ENCODE peak calls at places on chromosome 9, in nine cellular contexts. One of them, this sample, is unnamed.

GRCh38 chr9:127074561-127075548 is 47.6 kb downstream of the ANGPTL2 start:
- DNase-seq in adrenal gland: no peak
- DNase-seq in IMR-90: no peak
- DNase-seq in heart left ventricle: no peak
- DNase-seq in A549: no peak
- DNase-seq in stomach: no peak
- DNase-seq in GM12892: no peak
- DNase-seq in sigmoid colon: peak
- DNase-seq in Peyer's patch: no peak
- DNase-seq in this sample: no peak

GRCh38 chr9:85056203-85056572 is 386.7 kb downstream of the NTRK2 start:
- DNase-seq in stomach: no peak
- DNase-seq in adrenal gland: no peak
- DNase-seq in Peyer's patch: no peak
- DNase-seq in A549: no peak
- DNase-seq in IMR-90: no peak
- DNase-seq in heart left ventricle: no peak
- DNase-seq in sigmoid colon: no peak
- DNase-seq in GM12892: no peak
- DNase-seq in this sample: no peak

GRCh38 chr9:121399883-121400607 is 30.0 kb upstream of the STOM start:
- DNase-seq in GM12892: peak
- DNase-seq in stomach: no peak
- DNase-seq in heart left ventricle: no peak
- DNase-seq in sigmoid colon: no peak
- DNase-seq in IMR-90: peak
- DNase-seq in A549: peak
- DNase-seq in adrenal gland: no peak
- DNase-seq in Peyer's patch: no peak
- DNase-seq in this sample: peak

GRCh38 chr9:126403451-126403850 is 76.8 kb downstream of the MVB12B start:
- DNase-seq in heart left ventricle: no peak
- DNase-seq in stomach: no peak
- DNase-seq in Peyer's patch: no peak
- DNase-seq in A549: no peak
- DNase-seq in adrenal gland: no peak
- DNase-seq in GM12892: no peak
- DNase-seq in IMR-90: peak
- DNase-seq in sigmoid colon: no peak
- DNase-seq in this sample: no peak

GRCh38 chr9:89410709-89411111 is 87.2 kb downstream of the SEMA4D start:
- DNase-seq in sigmoid colon: no peak
- DNase-seq in adrenal gland: no peak
- DNase-seq in GM12892: peak
- DNase-seq in Peyer's patch: no peak
- DNase-seq in A549: no peak
- DNase-seq in IMR-90: no peak
- DNase-seq in stomach: no peak
- DNase-seq in heart left ventricle: no peak
- DNase-seq in this sample: no peak

GRCh38 chr9:101915479-101915878 is 177.0 kb upstream of the GRIN3A start:
- DNase-seq in heart left ventricle: no peak
- DNase-seq in sigmoid colon: no peak
- DNase-seq in adrenal gland: no peak
- DNase-seq in IMR-90: no peak
- DNase-seq in stomach: no peak
- DNase-seq in A549: no peak
- DNase-seq in Peyer's patch: no peak
- DNase-seq in GM12892: no peak
- DNase-seq in this sample: no peak

GRCh38 chr9:127163409-127163808 is 41.0 kb upstream of the ANGPTL2 start:
- DNase-seq in IMR-90: peak
- DNase-seq in A549: peak
- DNase-seq in GM12892: no peak
- DNase-seq in heart left ventricle: no peak
- DNase-seq in Peyer's patch: no peak
- DNase-seq in adrenal gland: peak
- DNase-seq in stomach: no peak
- DNase-seq in sigmoid colon: no peak
- DNase-seq in this sample: no peak

GRCh38 chr9:3337515-3337914 is 188.3 kb downstream of the RFX3 start:
- DNase-seq in sigmoid colon: no peak
- DNase-seq in GM12892: no peak
- DNase-seq in adrenal gland: no peak
- DNase-seq in heart left ventricle: no peak
- DNase-seq in stomach: no peak
- DNase-seq in A549: no peak
- DNase-seq in IMR-90: peak
- DNase-seq in Peyer's patch: no peak
- DNase-seq in this sample: no peak

GRCh38 chr9:30310711-30311110 is 2073.7 kb upstream of the ACO1 start:
- DNase-seq in heart left ventricle: no peak
- DNase-seq in A549: no peak
- DNase-seq in Peyer's patch: no peak
- DNase-seq in sigmoid colon: no peak
- DNase-seq in GM12892: no peak
- DNase-seq in stomach: no peak
- DNase-seq in IMR-90: no peak
- DNase-seq in adrenal gland: no peak
- DNase-seq in this sample: no peak

GRCh38 chr9:22041792-22042191 is 32.7 kb upstream of the CDKN2B start:
- DNase-seq in A549: no peak
- DNase-seq in IMR-90: no peak
- DNase-seq in sigmoid colon: no peak
- DNase-seq in Peyer's patch: no peak
- DNase-seq in heart left ventricle: no peak
- DNase-seq in GM12892: no peak
- DNase-seq in adrenal gland: no peak
- DNase-seq in stomach: peak
- DNase-seq in this sample: no peak

GRCh38 chr9:134557331-134557730 is 84.3 kb upstream of the COL5A1 start:
- DNase-seq in heart left ventricle: no peak
- DNase-seq in Peyer's patch: no peak
- DNase-seq in stomach: no peak
- DNase-seq in sigmoid colon: peak
- DNase-seq in adrenal gland: no peak
- DNase-seq in IMR-90: no peak
- DNase-seq in A549: no peak
- DNase-seq in GM12892: no peak
- DNase-seq in this sample: no peak

GRCh38 chr9:121217609-121218292 is 16.1 kb upstream of the RAB14 start:
- DNase-seq in heart left ventricle: no peak
- DNase-seq in IMR-90: peak
- DNase-seq in sigmoid colon: no peak
- DNase-seq in GM12892: no peak
- DNase-seq in stomach: no peak
- DNase-seq in A549: no peak
- DNase-seq in adrenal gland: no peak
- DNase-seq in Peyer's patch: no peak
- DNase-seq in this sample: no peak

GRCh38 chr9:83281306-83282255 is 218.6 kb upstream of the RASEF start:
- DNase-seq in heart left ventricle: no peak
- DNase-seq in GM12892: no peak
- DNase-seq in stomach: no peak
- DNase-seq in A549: peak
- DNase-seq in adrenal gland: peak
- DNase-seq in sigmoid colon: no peak
- DNase-seq in IMR-90: no peak
- DNase-seq in Peyer's patch: no peak
- DNase-seq in this sample: no peak

GRCh38 chr9:97555164-97555563 is 53.7 kb downstream of the TMOD1 start:
- DNase-seq in IMR-90: peak
- DNase-seq in GM12892: no peak
- DNase-seq in heart left ventricle: no peak
- DNase-seq in sigmoid colon: no peak
- DNase-seq in stomach: no peak
- DNase-seq in Peyer's patch: no peak
- DNase-seq in adrenal gland: no peak
- DNase-seq in A549: no peak
- DNase-seq in this sample: no peak

GRCh38 chr9:94167055-94167346 is 82.7 kb downstream of the PTPDC1 start:
- DNase-seq in sigmoid colon: no peak
- DNase-seq in A549: no peak
- DNase-seq in GM12892: no peak
- DNase-seq in IMR-90: no peak
- DNase-seq in Peyer's patch: no peak
- DNase-seq in heart left ventricle: no peak
- DNase-seq in stomach: no peak
- DNase-seq in adrenal gland: no peak
- DNase-seq in this sample: no peak

GRCh38 chr9:124768275-124768674 is 2.8 kb downstream of the NR6A1 start:
- DNase-seq in sigmoid colon: no peak
- DNase-seq in stomach: no peak
- DNase-seq in Peyer's patch: no peak
- DNase-seq in GM12892: no peak
- DNase-seq in IMR-90: no peak
- DNase-seq in heart left ventricle: no peak
- DNase-seq in adrenal gland: no peak
- DNase-seq in A549: no peak
- DNase-seq in this sample: no peak

GRCh38 chr9:124771021-124771866 is at the start of gene NR6A1:
- DNase-seq in sigmoid colon: peak
- DNase-seq in GM12892: peak
- DNase-seq in Peyer's patch: peak
- DNase-seq in A549: peak
- DNase-seq in IMR-90: peak
- DNase-seq in stomach: peak
- DNase-seq in heart left ventricle: peak
- DNase-seq in adrenal gland: peak
- DNase-seq in this sample: peak

GRCh38 chr9:124770359-124771020 is 621 bp downstream of the NR6A1 start:
- DNase-seq in adrenal gland: peak
- DNase-seq in heart left ventricle: peak
- DNase-seq in sigmoid colon: peak
- DNase-seq in IMR-90: no peak
- DNase-seq in A549: peak
- DNase-seq in GM12892: no peak
- DNase-seq in Peyer's patch: no peak
- DNase-seq in stomach: no peak
- DNase-seq in this sample: peak

GRCh38 chr9:124768778-124769350 is 2.2 kb downstream of the NR6A1 start:
- DNase-seq in GM12892: no peak
- DNase-seq in sigmoid colon: no peak
- DNase-seq in Peyer's patch: no peak
- DNase-seq in heart left ventricle: no peak
- DNase-seq in IMR-90: no peak
- DNase-seq in stomach: no peak
- DNase-seq in adrenal gland: no peak
- DNase-seq in A549: no peak
- DNase-seq in this sample: no peak

GRCh38 chr9:124769451-124770358 is 1.4 kb downstream of the NR6A1 start:
- DNase-seq in A549: peak
- DNase-seq in Peyer's patch: no peak
- DNase-seq in heart left ventricle: no peak
- DNase-seq in sigmoid colon: no peak
- DNase-seq in adrenal gland: peak
- DNase-seq in GM12892: no peak
- DNase-seq in IMR-90: no peak
- DNase-seq in stomach: no peak
- DNase-seq in this sample: peak
- TF ChIP-seq POLR2A in A549: no peak
- TF ChIP-seq POLR2A in Peyer's patch: peak
- TF ChIP-seq POLR2A in heart left ventricle: no peak
- TF ChIP-seq POLR2A in sigmoid colon: no peak
- TF ChIP-seq POLR2A in adrenal gland: no peak
- TF ChIP-seq POLR2A in GM12892: no peak
- TF ChIP-seq POLR2A in IMR-90: no peak
- TF ChIP-seq POLR2A in stomach: no peak
- TF ChIP-seq POLR2A in this sample: no peak

GRCh38 chr9:33290994-33291397 is 680 bp downstream of the NFX1 start:
- DNase-seq in A549: no peak
- DNase-seq in Peyer's patch: no peak
- DNase-seq in stomach: no peak
- DNase-seq in GM12892: no peak
- DNase-seq in adrenal gland: no peak
- DNase-seq in sigmoid colon: no peak
- DNase-seq in heart left ventricle: no peak
- DNase-seq in IMR-90: peak
- DNase-seq in this sample: no peak
- TF ChIP-seq POLR2A in A549: no peak
- TF ChIP-seq POLR2A in Peyer's patch: no peak
- TF ChIP-seq POLR2A in stomach: no peak
- TF ChIP-seq POLR2A in GM12892: no peak
- TF ChIP-seq POLR2A in adrenal gland: no peak
- TF ChIP-seq POLR2A in sigmoid colon: no peak
- TF ChIP-seq POLR2A in heart left ventricle: no peak
- TF ChIP-seq POLR2A in IMR-90: no peak
- TF ChIP-seq POLR2A in this sample: no peak

GRCh38 chr9:77847626-77848025 is 184.0 kb downstream of the GNAQ start:
- DNase-seq in stomach: no peak
- DNase-seq in GM12892: no peak
- DNase-seq in sigmoid colon: no peak
- DNase-seq in heart left ventricle: no peak
- DNase-seq in A549: no peak
- DNase-seq in Peyer's patch: no peak
- DNase-seq in IMR-90: no peak
- DNase-seq in adrenal gland: no peak
- DNase-seq in this sample: no peak

GRCh38 chr9:77848428-77848827 is 183.2 kb downstream of the GNAQ start:
- DNase-seq in GM12892: no peak
- DNase-seq in Peyer's patch: no peak
- DNase-seq in A549: no peak
- DNase-seq in sigmoid colon: no peak
- DNase-seq in heart left ventricle: no peak
- DNase-seq in IMR-90: no peak
- DNase-seq in stomach: no peak
- DNase-seq in adrenal gland: no peak
- DNase-seq in this sample: no peak

GRCh38 chr9:77844415-77844814 is 187.2 kb downstream of the GNAQ start:
- DNase-seq in A549: no peak
- DNase-seq in Peyer's patch: no peak
- DNase-seq in adrenal gland: no peak
- DNase-seq in sigmoid colon: no peak
- DNase-seq in IMR-90: no peak
- DNase-seq in stomach: no peak
- DNase-seq in heart left ventricle: no peak
- DNase-seq in GM12892: no peak
- DNase-seq in this sample: no peak

GRCh38 chr9:77848897-77849296 is 182.7 kb downstream of the GNAQ start:
- DNase-seq in stomach: no peak
- DNase-seq in sigmoid colon: peak
- DNase-seq in GM12892: no peak
- DNase-seq in adrenal gland: peak
- DNase-seq in A549: peak
- DNase-seq in Peyer's patch: no peak
- DNase-seq in heart left ventricle: no peak
- DNase-seq in IMR-90: peak
- DNase-seq in this sample: no peak

GRCh38 chr9:77846957-77847574 is 184.5 kb downstream of the GNAQ start:
- DNase-seq in IMR-90: peak
- DNase-seq in sigmoid colon: no peak
- DNase-seq in adrenal gland: no peak
- DNase-seq in A549: no peak
- DNase-seq in stomach: no peak
- DNase-seq in Peyer's patch: no peak
- DNase-seq in heart left ventricle: no peak
- DNase-seq in GM12892: no peak
- DNase-seq in this sample: no peak
- TF ChIP-seq POLR2A in IMR-90: no peak
- TF ChIP-seq POLR2A in sigmoid colon: no peak
- TF ChIP-seq POLR2A in adrenal gland: no peak
- TF ChIP-seq POLR2A in A549: no peak
- TF ChIP-seq POLR2A in stomach: no peak
- TF ChIP-seq POLR2A in Peyer's patch: no peak
- TF ChIP-seq POLR2A in heart left ventricle: no peak
- TF ChIP-seq POLR2A in GM12892: no peak
- TF ChIP-seq POLR2A in this sample: no peak

GRCh38 chr9:106918825-106919509 is 56.0 kb downstream of the ZNF462 start:
- DNase-seq in stomach: no peak
- DNase-seq in sigmoid colon: no peak
- DNase-seq in adrenal gland: no peak
- DNase-seq in A549: no peak
- DNase-seq in Peyer's patch: no peak
- DNase-seq in IMR-90: no peak
- DNase-seq in GM12892: no peak
- DNase-seq in heart left ventricle: no peak
- DNase-seq in this sample: no peak
- TF ChIP-seq POLR2A in stomach: no peak
- TF ChIP-seq POLR2A in sigmoid colon: no peak
- TF ChIP-seq POLR2A in adrenal gland: no peak
- TF ChIP-seq POLR2A in A549: no peak
- TF ChIP-seq POLR2A in Peyer's patch: no peak
- TF ChIP-seq POLR2A in IMR-90: no peak
- TF ChIP-seq POLR2A in GM12892: no peak
- TF ChIP-seq POLR2A in heart left ventricle: no peak
- TF ChIP-seq POLR2A in this sample: no peak